ENCODE peak calls at places on chromosomes 4 and X, in eight cellular contexts. Z is fibroblast of lung, G is neural progenitor cell, B is transverse colon, Q is GM23338, C is tibial artery, S is pancreas, F is right atrium auricular region. K is an unnamed sample.
A peak's percentile ranks its signal among the peaks of the same experiment; 100 is the strongest.

GRCh38 chr4:138406881-138407280 is 164.7 kb upstream of the SLC7A11 start:
- DNase-seq in Z (peak; percentile 36), Q (no peak), S (no peak), F (no peak), B (no peak), C (no peak), G (no peak), K (no peak)

GRCh38 chr4:151117371-151117962 is 18.0 kb downstream of the RPS3A start:
- DNase-seq in F (no peak), Z (peak; percentile 80), Q (peak; percentile 88), B (peak; percentile 63), G (peak; percentile 71), C (peak; percentile 60), S (no peak), K (no peak)

GRCh38 chr4:123235431-123235830 is 161.2 kb upstream of the SPRY1 start:
- DNase-seq in Z (no peak), Q (no peak), F (no peak), S (no peak), G (no peak), C (no peak), B (no peak), K (no peak)

GRCh38 chr4:40321671-40322131 is 13.4 kb upstream of the CHRNA9 start:
- DNase-seq in G (no peak), F (no peak), Q (no peak), Z (peak; percentile 84), S (no peak), B (no peak), C (no peak), K (no peak)

GRCh38 chr4:150136481-150136880 is 58.2 kb downstream of the DCLK2 start:
- DNase-seq in Q (no peak), Z (peak; percentile 47), S (no peak), F (no peak), G (no peak), B (no peak), C (no peak), K (no peak)

GRCh38 chr4:20370284-20370683 is 118.6 kb downstream of the SLIT2 start:
- DNase-seq in Z (peak; percentile 84), G (no peak), C (no peak), S (no peak), F (no peak), B (no peak), Q (no peak), K (no peak)

GRCh38 chrX:2645563-2645962 is 45.5 kb upstream of the CD99 start:
- DNase-seq in Q (no peak), B (no peak), S (no peak), F (no peak), C (no peak), G (no peak), Z (no peak), K (no peak)

GRCh38 chr4:154120690-154121089 is 331.8 kb upstream of the SFRP2 start:
- DNase-seq in F (no peak), Q (no peak), C (no peak), S (no peak), Z (no peak), B (no peak), G (no peak), K (no peak)

GRCh38 chr4:138916763-138917162 is 98.8 kb upstream of the NOCT start:
- DNase-seq in B (no peak), Z (no peak), Q (no peak), G (no peak), S (no peak), C (no peak), F (no peak), K (no peak)

GRCh38 chrX:45445745-45446412 is 245.2 kb upstream of the DIPK2B start:
- DNase-seq in C (no peak), Z (peak; percentile 70), G (no peak), S (no peak), B (no peak), F (no peak), Q (no peak), K (no peak)

GRCh38 chr4:169485791-169486742 is 126.3 kb downstream of the NEK1 start:
- DNase-seq in C (no peak), B (peak; percentile 26), Z (peak; percentile 79), Q (peak; percentile 66), G (peak; percentile 49), F (no peak), S (no peak), K (no peak)

GRCh38 chr4:144647095-144647959 is 1.4 kb downstream of the HHIP start:
- DNase-seq in C (no peak), F (no peak), G (peak; percentile 36), Z (peak; percentile 58), S (no peak), B (no peak), Q (peak; percentile 82), K (no peak)
- H3K4me3 ChIP-seq in C (peak overlapping the region; percentile 55), F (no peak overlapping the region), G (peak overlapping the region; percentile 58), Z (peak overlapping the region; percentile 68), S (no peak overlapping the region), B (no peak overlapping the region), Q (peak overlapping the region; percentile 58), K (peak overlapping the region; percentile 76)

DNA sequence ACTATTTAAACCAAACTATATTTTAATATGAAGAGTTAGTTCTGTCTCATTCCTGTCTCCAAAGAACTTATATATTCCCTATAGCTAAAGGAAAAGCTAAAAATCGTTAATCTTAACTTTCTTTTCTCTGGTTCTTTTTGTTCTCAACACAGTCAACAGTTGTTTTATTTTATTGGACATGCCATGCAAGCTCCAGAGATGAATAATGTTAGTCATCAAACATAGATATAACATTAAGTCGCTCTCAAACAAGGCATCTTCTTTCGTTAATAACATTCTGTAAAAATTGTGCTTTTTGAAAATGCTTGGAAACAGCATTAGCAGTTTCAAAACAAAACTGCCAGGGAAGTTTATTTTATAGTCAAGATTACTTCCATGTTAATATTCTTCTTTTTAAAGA is 117.9 kb upstream of the GPM6A start:
- DNase-seq in S (no peak), F (no peak), C (no peak), G (no peak), Q (no peak), Z (no peak), B (no peak), K (no peak)
- H3K4me3 ChIP-seq in S (no peak overlapping the region), F (no peak overlapping the region), C (no peak overlapping the region), G (no peak overlapping the region), Q (no peak overlapping the region), Z (no peak overlapping the region), B (no peak overlapping the region), K (no peak overlapping the region)

DNA sequence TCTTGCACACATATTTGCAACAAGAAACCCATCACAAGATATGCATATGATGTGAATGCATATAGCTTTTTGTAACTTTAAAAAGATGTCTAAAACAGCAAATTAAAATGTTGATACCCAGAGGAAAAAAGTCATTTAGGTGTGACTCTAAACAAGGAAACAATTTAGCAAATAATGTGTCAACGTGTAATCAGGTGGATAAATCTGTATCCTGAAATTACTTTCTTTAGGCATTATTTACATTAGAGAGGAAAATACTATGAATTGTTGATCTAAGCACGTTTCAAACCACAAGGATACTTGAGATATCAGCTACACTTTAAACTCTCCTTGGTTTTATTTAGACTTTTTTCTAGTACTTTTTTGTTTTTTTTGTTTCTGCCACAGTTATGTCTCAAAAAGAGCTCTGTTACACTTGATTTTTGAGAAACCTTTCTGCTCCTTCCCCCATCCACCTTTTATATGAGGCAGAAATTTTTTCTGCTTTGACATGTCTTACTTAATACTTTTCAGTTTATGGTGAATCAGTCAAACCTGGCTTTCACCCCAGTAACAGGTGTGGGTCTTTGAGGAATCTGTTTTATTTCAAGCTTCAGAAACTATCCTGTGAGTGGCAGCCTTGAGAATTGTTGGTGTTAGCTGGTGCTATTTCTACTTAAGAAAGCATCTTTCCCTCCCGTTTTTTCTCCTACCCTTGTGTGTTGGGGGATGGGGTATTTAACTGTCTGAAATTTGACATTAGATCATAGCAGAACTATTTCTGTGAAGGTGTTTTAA is 1.9 kb downstream of the NPNT start:
- DNase-seq in B (no peak), Z (no peak), F (no peak), S (no peak), G (no peak), Q (peak; percentile 30), C (no peak), K (no peak)
- H3K4me3 ChIP-seq in B (no peak overlapping the region), Z (no peak overlapping the region), F (no peak overlapping the region), S (no peak overlapping the region), G (peak overlapping the region; percentile 72), Q (peak overlapping the region; percentile 79), C (peak overlapping the region; percentile 93), K (peak overlapping the region; percentile 83)

GRCh38 chr4:8202108-8202507 is 3.0 kb downstream of the SH3TC1 start:
- DNase-seq in S (no peak), Q (no peak), Z (no peak), F (no peak), B (no peak), C (no peak), G (no peak), K (no peak)
- H3K4me3 ChIP-seq in S (no peak overlapping the region), Q (no peak overlapping the region), Z (no peak overlapping the region), F (no peak overlapping the region), B (no peak overlapping the region), C (peak overlapping the region; percentile 38), G (no peak overlapping the region), K (peak overlapping the region; percentile 74)

GRCh38 chrX:134622056-134622812 is 36.0 kb downstream of the PLAC1 start:
- DNase-seq in Q (peak; percentile 47), S (no peak), F (no peak), Z (peak; percentile 86), G (no peak), B (no peak), C (no peak), K (no peak)
- H3K4me3 ChIP-seq in Q (no peak overlapping the region), S (no peak overlapping the region), F (no peak overlapping the region), Z (no peak overlapping the region), G (no peak overlapping the region), B (no peak overlapping the region), C (no peak overlapping the region), K (no peak overlapping the region)

GRCh38 chr4:1012031-1012739 is 759 bp downstream of the FGFRL1 start:
- DNase-seq in Z (no peak), G (peak; percentile 77), C (no peak), Q (peak; percentile 47), F (no peak), S (peak; percentile 84), B (peak; percentile 67), K (no peak)
- H3K4me3 ChIP-seq in Z (peak overlapping the region; percentile 31), G (peak overlapping the region; percentile 56), C (peak overlapping the region; percentile 66), Q (peak overlapping the region; percentile 61), F (peak overlapping the region; percentile 40), S (peak overlapping the region; percentile 42), B (peak overlapping the region; percentile 48), K (peak overlapping the region; percentile 85)

GRCh38 chr4:165379662-165380061 is 854 bp downstream of the CPE start:
- DNase-seq in B (no peak), F (no peak), C (peak; percentile 31), G (peak; percentile 62), S (no peak), Q (peak; percentile 62), Z (no peak), K (peak; percentile 75)
- H3K4me3 ChIP-seq in B (no peak overlapping the region), F (peak overlapping the region; percentile 46), C (peak overlapping the region; percentile 68), G (peak overlapping the region; percentile 53), S (no peak overlapping the region), Q (peak overlapping the region; percentile 68), Z (no peak overlapping the region), K (peak overlapping the region; percentile 82)

GRCh38 chrX:1341531-1342179 is 5.1 kb downstream of the IL3RA start:
- DNase-seq in F (no peak), G (no peak), Z (no peak), C (no peak), Q (no peak), S (no peak), B (no peak), K (no peak)

GRCh38 chrX:1330605-1331004 is 6.0 kb upstream of the IL3RA start:
- DNase-seq in G (no peak), C (no peak), S (no peak), Z (no peak), F (no peak), Q (no peak), B (no peak), K (no peak)

GRCh38 chrX:1334854-1335253 is 1.7 kb upstream of the IL3RA start:
- DNase-seq in S (no peak), B (peak; percentile 51), Q (no peak), Z (no peak), F (no peak), C (no peak), G (no peak), K (no peak)

GRCh38 chrX:1336331-1337143 is at the start of gene IL3RA:
- DNase-seq in B (peak; percentile 57), S (no peak), F (no peak), C (peak; percentile 68), Q (no peak), Z (no peak), G (no peak), K (no peak)
- H3K4me3 ChIP-seq in B (peak within 1 kb of the TSS; percentile 3), S (no peak within 1 kb of the TSS), F (peak within 1 kb of the TSS; percentile 35), C (peak within 1 kb of the TSS; percentile 51), Q (no peak within 1 kb of the TSS), Z (no peak within 1 kb of the TSS), G (no peak within 1 kb of the TSS), K (peak within 1 kb of the TSS; percentile 63)